ENCODE peak calls at places on chromosome 21, in four cellular contexts. One of them, this sample, is unnamed.
A peak's percentile ranks its signal among the peaks of the same experiment; 100 is the strongest.

GRCh38 chr21:33109574-33110339 is 39.8 kb downstream of the OLIG1 start:
- DNase-seq in esophagus squamous epithelium: no peak
- DNase-seq in midbrain: no peak
- DNase-seq in CD4-positive, alpha-beta memory T cell: no peak
- DNase-seq in this sample: peak; percentile 16

GRCh38 chr21:46062471-46063211 is 35.3 kb upstream of the COL6A2 start:
- DNase-seq in esophagus squamous epithelium: no peak
- DNase-seq in midbrain: no peak
- DNase-seq in CD4-positive, alpha-beta memory T cell: no peak
- DNase-seq in this sample: no peak

GRCh38 chr21:14262039-14262438 is 46.1 kb downstream of the RBM11 start:
- DNase-seq in esophagus squamous epithelium: no peak
- DNase-seq in midbrain: no peak
- DNase-seq in CD4-positive, alpha-beta memory T cell: no peak
- DNase-seq in this sample: no peak

GRCh38 chr21:18725653-18726052 is 322.1 kb upstream of the TMPRSS15 start:
- DNase-seq in esophagus squamous epithelium: no peak
- DNase-seq in midbrain: no peak
- DNase-seq in CD4-positive, alpha-beta memory T cell: no peak
- DNase-seq in this sample: no peak

GRCh38 chr21:31457675-31458074 is 113.6 kb upstream of the TIAM1 start:
- DNase-seq in esophagus squamous epithelium: no peak
- DNase-seq in midbrain: no peak
- DNase-seq in CD4-positive, alpha-beta memory T cell: no peak
- DNase-seq in this sample: no peak

GRCh38 chr21:44850208-44850800 is 23.2 kb downstream of the PTTG1IP start:
- DNase-seq in esophagus squamous epithelium: no peak
- DNase-seq in midbrain: no peak
- DNase-seq in CD4-positive, alpha-beta memory T cell: no peak
- DNase-seq in this sample: no peak

GRCh38 chr21:45992311-45993209 is 11.0 kb downstream of the COL6A1 start:
- DNase-seq in esophagus squamous epithelium: no peak
- DNase-seq in midbrain: no peak
- DNase-seq in CD4-positive, alpha-beta memory T cell: no peak
- DNase-seq in this sample: no peak

GRCh38 chr21:46092026-46092764 is 5.7 kb upstream of the COL6A2 start:
- DNase-seq in esophagus squamous epithelium: no peak
- DNase-seq in midbrain: no peak
- DNase-seq in CD4-positive, alpha-beta memory T cell: no peak
- DNase-seq in this sample: no peak

GRCh38 chr21:42836402-42836666 is 43.0 kb downstream of the WDR4 start:
- DNase-seq in esophagus squamous epithelium: no peak
- DNase-seq in midbrain: no peak
- DNase-seq in CD4-positive, alpha-beta memory T cell: no peak
- DNase-seq in this sample: no peak

GRCh38 chr21:18772404-18772803 is 368.8 kb upstream of the TMPRSS15 start:
- DNase-seq in esophagus squamous epithelium: no peak
- DNase-seq in midbrain: no peak
- DNase-seq in CD4-positive, alpha-beta memory T cell: no peak
- DNase-seq in this sample: no peak

GRCh38 chr21:36710729-36711048 is 11.8 kb downstream of the SIM2 start:
- DNase-seq in esophagus squamous epithelium: no peak
- DNase-seq in midbrain: no peak
- DNase-seq in CD4-positive, alpha-beta memory T cell: no peak
- DNase-seq in this sample: no peak

GRCh38 chr21:17440955-17441354 is 71.9 kb upstream of the CXADR start:
- DNase-seq in esophagus squamous epithelium: no peak
- DNase-seq in midbrain: no peak
- DNase-seq in CD4-positive, alpha-beta memory T cell: no peak
- DNase-seq in this sample: no peak